ENCODE peak calls at places on chromosomes 3 and 15, in eight cellular contexts. G, Q, P, O, J, R, F and C are unnamed samples.

GRCh38 chr3:177320765-177321247 is 123.5 kb upstream of the TBL1XR1 start:
- DNase-seq in G (no peak), Q (no peak), P (no peak), O (peak), J (no peak), R (no peak), F (no peak), C (no peak)

GRCh38 chr3:112769624-112770023 is 77.0 kb downstream of the CD200R1L start:
- DNase-seq in G (no peak), Q (no peak), P (no peak), O (no peak), J (no peak), R (no peak), F (no peak), C (no peak)

GRCh38 chr15:41978534-41978933 is 6.2 kb upstream of the EHD4 start:
- DNase-seq in G (no peak), Q (no peak), P (no peak), O (no peak), J (no peak), R (no peak), F (no peak), C (no peak)

GRCh38 chr15:70347766-70348558 is 250.2 kb upstream of the TLE3 start:
- DNase-seq in G (no peak), Q (no peak), P (no peak), O (no peak), J (no peak), R (no peak), F (no peak), C (peak)

GRCh38 chr15:35737521-35737920 is 191.6 kb upstream of the DPH6 start:
- DNase-seq in G (no peak), Q (no peak), P (no peak), O (no peak), J (no peak), R (no peak), F (no peak), C (no peak)

GRCh38 chr15:57218826-57219576 is 157.3 kb upstream of the CGNL1 start:
- DNase-seq in G (peak), Q (no peak), P (peak), O (peak), J (no peak), R (no peak), F (no peak), C (no peak)

GRCh38 chr3:184050217-184050847 is 2.5 kb upstream of the HTR3C start:
- DNase-seq in G (peak), Q (no peak), P (no peak), O (no peak), J (no peak), R (peak), F (no peak), C (no peak)

GRCh38 chr15:38862104-38862503 is 297.5 kb upstream of the RASGRP1 start:
- DNase-seq in G (no peak), Q (no peak), P (no peak), O (no peak), J (no peak), R (no peak), F (no peak), C (no peak)

GRCh38 chr3:16059700-16060357 is 114.7 kb upstream of the GALNT15 start:
- DNase-seq in G (no peak), Q (peak), P (no peak), O (no peak), J (no peak), R (no peak), F (no peak), C (no peak)

GRCh38 chr3:153070153-153070868 is 91.7 kb upstream of the RAP2B start:
- DNase-seq in G (no peak), Q (no peak), P (no peak), O (no peak), J (no peak), R (no peak), F (no peak), C (no peak)

GRCh38 chr3:12934431-12934830 is 93.1 kb upstream of the RPL32 start:
- DNase-seq in G (no peak), Q (no peak), P (no peak), O (no peak), J (no peak), R (peak), F (no peak), C (peak)

GRCh38 chr3:116280130-116280740 is 165.1 kb downstream of the LSAMP start:
- DNase-seq in G (no peak), Q (no peak), P (no peak), O (no peak), J (no peak), R (no peak), F (no peak), C (no peak)

GRCh38 chr3:62727576-62727975 is 147.6 kb downstream of the CADPS start:
- DNase-seq in G (no peak), Q (no peak), P (no peak), O (peak), J (no peak), R (no peak), F (no peak), C (no peak)

GRCh38 chr15:62896969-62897486 is 145.5 kb upstream of the TPM1 start:
- DNase-seq in G (no peak), Q (peak), P (no peak), O (peak), J (no peak), R (peak), F (peak), C (peak)

GRCh38 chr3:33277193-33277882 is at the start of gene FBXL2:
- DNase-seq in G (no peak), Q (peak), P (peak), O (peak), J (no peak), R (peak), F (no peak), C (peak)

GRCh38 chr15:98983333-98983732 is 24.3 kb downstream of the PGPEP1L start:
- DNase-seq in G (peak), Q (no peak), P (no peak), O (peak), J (no peak), R (no peak), F (peak), C (no peak)

GRCh38 chr3:129010316-129010956 is 9.3 kb downstream of the EFCC1 start:
- DNase-seq in G (no peak), Q (no peak), P (no peak), O (no peak), J (no peak), R (no peak), F (no peak), C (no peak)

GRCh38 chr15:73809728-73810501 is 56.8 kb upstream of the INSYN1 start:
- DNase-seq in G (no peak), Q (no peak), P (no peak), O (no peak), J (no peak), R (no peak), F (no peak), C (no peak)

GRCh38 chr15:101228313-101228712 is 23.5 kb downstream of the CHSY1 start:
- DNase-seq in G (no peak), Q (no peak), P (no peak), O (no peak), J (no peak), R (no peak), F (no peak), C (no peak)
- TF ChIP-seq POLR2AphosphoS5 in G (no peak), Q (no peak), P (no peak), O (no peak), J (no peak), R (no peak), F (no peak), C (no peak)

GRCh38 chr3:197802505-197803459 is 11.7 kb downstream of the LRCH3 start:
- DNase-seq in G (no peak), Q (no peak), P (peak), O (no peak), J (no peak), R (no peak), F (no peak), C (no peak)
- TF ChIP-seq CTCF in G (no peak), Q (peak), P (peak), O (no peak), J (peak), R (no peak), F (no peak), C (no peak)

GRCh38 chr3:68666409-68667193 is 265.7 kb downstream of the TAFA4 start:
- DNase-seq in G (no peak), Q (no peak), P (peak), O (no peak), J (no peak), R (no peak), F (no peak), C (no peak)
- TF ChIP-seq POLR2AphosphoS5 in G (no peak), Q (no peak), P (no peak), O (no peak), J (no peak), R (no peak), F (no peak), C (no peak)

DNA sequence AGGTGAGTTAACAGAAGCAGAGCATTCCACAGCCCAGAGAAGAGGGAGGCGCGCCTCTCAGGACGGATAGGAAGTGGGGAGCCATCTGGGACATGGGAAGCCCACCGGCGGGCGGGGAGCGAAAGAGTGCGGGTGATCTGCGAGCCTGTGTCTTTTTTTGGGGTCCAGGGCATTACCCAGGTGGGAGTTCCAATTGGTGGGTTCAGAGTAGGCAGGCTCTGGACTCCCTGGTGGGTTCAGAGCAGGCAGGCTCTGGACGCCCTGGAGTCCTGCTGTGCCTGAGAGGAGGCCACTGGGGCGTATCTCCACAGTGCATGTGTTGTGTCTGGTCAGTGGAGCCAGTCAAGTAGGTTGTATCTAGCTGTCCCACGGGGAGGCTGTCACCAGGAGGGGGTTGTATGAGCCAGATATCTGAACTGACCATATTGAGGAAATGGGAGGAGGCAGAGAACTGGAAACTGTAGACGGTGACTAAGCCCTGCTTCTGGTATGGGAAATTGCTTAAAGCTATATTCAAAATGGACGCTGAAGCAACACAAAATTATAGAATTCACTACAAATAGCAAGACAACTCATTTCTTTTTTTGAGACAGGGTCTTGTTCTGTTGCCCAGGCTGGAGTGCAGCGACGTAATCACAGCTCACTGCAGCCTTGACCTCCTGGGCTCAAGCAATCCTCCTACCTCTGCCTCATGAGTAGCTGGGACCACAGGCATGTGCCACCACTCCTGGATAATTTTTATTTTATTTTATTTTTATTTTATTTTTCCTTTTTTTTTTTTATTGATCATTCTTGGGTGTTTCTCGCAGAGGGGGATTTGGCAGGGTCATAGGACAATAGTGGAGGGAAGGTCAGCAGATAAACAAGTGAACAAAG is 34.5 kb upstream of the CHST2 start:
- DNase-seq in G (peak), Q (no peak), P (no peak), O (peak), J (peak), R (no peak), F (peak), C (no peak)
- TF ChIP-seq CTCF in G (no peak), Q (no peak), P (no peak), O (peak), J (no peak), R (no peak), F (no peak), C (no peak)

GRCh38 chr15:81274932-81275341 is 49.0 kb downstream of the STARD5 start:
- DNase-seq in G (peak), Q (peak), P (peak), O (peak), J (peak), R (peak), F (no peak), C (peak)
- TF ChIP-seq POLR2AphosphoS5 in G (no peak), Q (no peak), P (no peak), O (no peak), J (no peak), R (peak), F (no peak), C (peak)

GRCh38 chr3:103437850-103438249 is 1003.0 kb downstream of the ZPLD1 start:
- DNase-seq in G (no peak), Q (no peak), P (no peak), O (no peak), J (no peak), R (no peak), F (no peak), C (no peak)

GRCh38 chr3:103440539-103441113 is 1005.8 kb downstream of the ZPLD1 start:
- DNase-seq in G (no peak), Q (peak), P (peak), O (no peak), J (no peak), R (no peak), F (no peak), C (no peak)
- TF ChIP-seq CTCF in G (no peak), Q (peak), P (peak), O (no peak), J (peak), R (no peak), F (no peak), C (no peak)

GRCh38 chr15:69107025-69107620 is 53.3 kb upstream of the GLCE start:
- DNase-seq in G (no peak), Q (no peak), P (no peak), O (no peak), J (no peak), R (no peak), F (no peak), C (no peak)
- TF ChIP-seq POLR2AphosphoS5 in G (no peak), Q (no peak), P (no peak), O (no peak), J (no peak), R (no peak), F (no peak), C (no peak)

DNA sequence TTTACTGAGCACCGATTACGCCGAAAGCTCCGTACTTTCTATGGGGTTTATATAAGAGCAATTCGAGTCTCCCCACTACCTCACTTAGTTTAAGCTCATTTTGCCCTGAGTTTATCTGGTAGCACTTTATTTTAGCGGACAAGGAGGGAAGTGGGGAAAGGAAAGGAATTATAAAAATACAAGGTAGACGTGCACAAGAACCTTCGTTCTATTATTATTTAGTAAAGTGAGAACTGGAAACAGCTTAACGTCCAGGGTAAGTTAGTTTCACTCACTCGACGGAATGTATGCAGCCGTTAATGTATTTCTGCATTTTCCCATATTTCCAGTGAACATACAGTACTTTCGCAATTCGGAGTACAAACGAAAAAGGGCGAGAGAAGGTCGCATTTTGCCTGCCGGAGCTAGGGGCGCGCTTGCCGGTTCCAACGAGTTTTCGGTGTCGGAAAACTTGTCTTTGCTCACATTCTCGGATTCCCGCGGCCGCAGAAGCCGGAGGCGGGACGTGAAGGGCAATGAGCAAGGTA is 1.2 kb upstream of the STT3B start:
- DNase-seq in G (no peak), Q (no peak), P (no peak), O (no peak), J (no peak), R (no peak), F (no peak), C (no peak)
- TF ChIP-seq CTCF in G (no peak), Q (no peak), P (peak), O (peak), J (peak), R (no peak), F (no peak), C (no peak)